ENCODE peak calls at places on chromosomes 2 and 18, in four cellular contexts. O is brain microvascular endothelial cell, K is neural progenitor cell, F is SK-N-SH. Q is an unnamed sample.
A peak's percentile ranks its signal among the peaks of the same experiment; 100 is the strongest.

GRCh38 chr2:188524519-188525113 is 232.9 kb downstream of the GULP1 start:
- DNase-seq in O (peak; percentile 33), K (peak; percentile 56), F (peak; percentile 28), Q (no peak)

GRCh38 chr2:25250331-25251031 is 82.1 kb upstream of the POMC start:
- DNase-seq in O (peak; percentile 73), K (peak; percentile 48), F (peak; percentile 56), Q (peak; percentile 65)

GRCh38 chr2:203814661-203815540 is 52.7 kb upstream of the CTLA4 start:
- DNase-seq in O (peak; percentile 77), K (peak; percentile 85), F (peak; percentile 74), Q (no peak)

GRCh38 chr2:38105911-38106310 is 30.0 kb upstream of the CYP1B1 start:
- DNase-seq in O (no peak), K (no peak), F (peak; percentile 77), Q (no peak)

GRCh38 chr2:227748079-227748478 is 2.4 kb downstream of the SCYGR8 start:
- DNase-seq in O (no peak), K (peak; percentile 76), F (no peak), Q (no peak)

GRCh38 chr2:9703085-9703641 is 72.4 kb upstream of the YWHAQ start:
- DNase-seq in O (peak; percentile 27), K (no peak), F (no peak), Q (no peak)

GRCh38 chr2:38723173-38723572 is 28.0 kb downstream of the SRSF7 start:
- DNase-seq in O (no peak), K (no peak), F (no peak), Q (no peak)

GRCh38 chr18:58979615-58980014 is 114.9 kb downstream of the ZNF532 start:
- DNase-seq in O (no peak), K (no peak), F (no peak), Q (no peak)

GRCh38 chr18:70693196-70693595 is 404.4 kb downstream of the SOCS6 start:
- DNase-seq in O (peak; percentile 22), K (peak; percentile 54), F (no peak), Q (no peak)

GRCh38 chr2:17515652-17516051 is 2.6 kb downstream of the RAD51AP2 start:
- DNase-seq in O (no peak), K (no peak), F (no peak), Q (no peak)

GRCh38 chr2:236857781-236858180 is 227.9 kb upstream of the COPS8 start:
- DNase-seq in O (no peak), K (no peak), F (no peak), Q (no peak)

GRCh38 chr18:70036168-70036567 is 88.5 kb upstream of the CD226 start:
- DNase-seq in O (no peak), K (no peak), F (no peak), Q (no peak)

GRCh38 chr2:132438650-132439030 is 22.0 kb downstream of the GPR39 start:
- DNase-seq in O (peak; percentile 87), K (no peak), F (no peak), Q (no peak)

GRCh38 chr2:221649045-221649444 is 76.9 kb upstream of the EPHA4 start:
- DNase-seq in O (peak; percentile 12), K (no peak), F (no peak), Q (no peak)

GRCh38 chr18:31684279-31685096 is at the start of gene B4GALT6:
- DNase-seq in O (peak; percentile 7), K (peak; percentile 92), F (peak; percentile 83), Q (peak; percentile 38)

GRCh38 chr2:164913640-164914346 is 41.5 kb downstream of the SLC38A11 start:
- DNase-seq in O (peak; percentile 29), K (no peak), F (no peak), Q (no peak)

GRCh38 chr18:48530399-48531081 is 8.3 kb upstream of the CTIF start:
- DNase-seq in O (no peak), K (no peak), F (no peak), Q (no peak)

GRCh38 chr2:38274286-38275276 is 102.5 kb downstream of the ATL2 start:
- DNase-seq in O (peak; percentile 80), K (peak; percentile 73), F (peak; percentile 81), Q (no peak)

GRCh38 chr18:63476666-63477065 is at the start of gene SERPINB5:
- DNase-seq in O (no peak), K (no peak), F (no peak), Q (no peak)
- H3K27ac ChIP-seq in O (no peak within 1 kb of the TSS), K (no peak within 1 kb of the TSS), F (no peak within 1 kb of the TSS), Q (no peak within 1 kb of the TSS)

DNA sequence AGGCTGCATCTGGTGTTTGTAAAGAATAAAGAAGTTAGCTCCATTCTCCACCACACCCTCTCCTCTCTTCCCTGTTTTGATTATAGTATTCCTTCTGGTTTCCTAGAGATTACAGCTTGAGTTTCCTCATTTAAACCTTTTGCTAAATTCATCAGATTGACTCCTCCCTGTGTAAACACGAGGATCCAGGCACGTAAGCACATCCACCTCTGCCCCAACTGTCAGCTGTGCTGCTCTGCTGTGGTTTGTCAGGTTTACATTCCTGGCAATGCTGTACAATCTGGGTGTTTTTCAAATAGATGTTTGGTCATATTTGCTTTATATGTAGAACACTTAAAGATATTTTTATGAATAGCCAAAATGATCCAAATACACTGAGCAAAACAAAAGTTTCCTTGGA is 302.8 kb downstream of the PTGR3 start:
- DNase-seq in O (no peak), K (no peak), F (no peak), Q (no peak)
- H3K27ac ChIP-seq in O (no peak overlapping the region), K (no peak overlapping the region), F (no peak overlapping the region), Q (no peak overlapping the region)

GRCh38 chr2:98589489-98589888 is 18.8 kb downstream of the COA5 start:
- DNase-seq in O (no peak), K (no peak), F (no peak), Q (no peak)
- H3K27ac ChIP-seq in O (no peak overlapping the region), K (no peak overlapping the region), F (no peak overlapping the region), Q (no peak overlapping the region)

GRCh38 chr2:223418800-223419199 is 183.4 kb downstream of the SCG2 start:
- DNase-seq in O (no peak), K (no peak), F (no peak), Q (no peak)

GRCh38 chr2:223414646-223415045 is 187.5 kb downstream of the SCG2 start:
- DNase-seq in O (no peak), K (no peak), F (no peak), Q (no peak)

GRCh38 chr2:223416826-223417610 is 185.1 kb downstream of the SCG2 start:
- DNase-seq in O (no peak), K (no peak), F (no peak), Q (no peak)

GRCh38 chr2:223420048-223420447 is 182.1 kb downstream of the SCG2 start:
- DNase-seq in O (no peak), K (no peak), F (no peak), Q (no peak)

GRCh38 chr2:223415071-223415470 is 187.1 kb downstream of the SCG2 start:
- DNase-seq in O (no peak), K (no peak), F (no peak), Q (no peak)
- H3K27ac ChIP-seq in O (no peak overlapping the region), K (no peak overlapping the region), F (no peak overlapping the region), Q (no peak overlapping the region)

DNA sequence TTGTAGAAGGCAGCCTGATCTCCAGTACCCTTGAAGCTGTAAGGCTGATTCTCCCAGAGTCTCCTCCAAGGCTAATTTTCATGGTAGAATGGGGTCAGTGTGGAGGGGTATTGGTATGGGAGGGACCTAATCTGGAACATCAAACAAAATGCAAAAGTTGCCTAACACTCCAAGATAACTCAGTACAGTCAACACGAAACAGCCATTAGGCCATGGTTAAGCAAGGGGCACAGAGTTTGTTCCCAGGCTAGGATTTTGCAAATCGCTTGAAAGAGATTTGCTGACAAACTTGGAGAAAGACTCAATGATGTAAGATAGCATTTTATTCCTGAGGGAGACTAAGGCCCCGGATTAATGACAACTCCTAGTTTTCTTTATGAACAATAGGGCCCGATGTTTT is 5.4 kb downstream of the PID1 start:
- DNase-seq in O (no peak), K (no peak), F (no peak), Q (no peak)
- H3K27ac ChIP-seq in O (no peak overlapping the region), K (no peak overlapping the region), F (no peak overlapping the region), Q (no peak overlapping the region)

GRCh38 chr2:23564618-23564967 is 179.6 kb downstream of the KLHL29 start:
- DNase-seq in O (no peak), K (no peak), F (peak; percentile 51), Q (no peak)
- H3K27ac ChIP-seq in O (no peak overlapping the region), K (no peak overlapping the region), F (peak overlapping the region; percentile 80), Q (no peak overlapping the region)

GRCh38 chr2:233480490-233481202 is 85.9 kb downstream of the USP40 start:
- DNase-seq in O (no peak), K (peak; percentile 27), F (no peak), Q (no peak)
- H3K27ac ChIP-seq in O (peak overlapping the region; percentile 4), K (no peak overlapping the region), F (no peak overlapping the region), Q (no peak overlapping the region)